ENCODE peak calls at places on chromosomes 5 and 9, in five cellular contexts. S, P, I, O and F are unnamed samples.
A peak's percentile ranks its signal among the peaks of the same experiment; 100 is the strongest.

GRCh38 chr5:124888050-124888506 is 141.6 kb upstream of the ZNF608 start:
- DNase-seq in I (no peak), P (no peak), S (no peak), O (no peak), F (no peak)

GRCh38 chr5:132674671-132675506 is 1.1 kb downstream of the IL4 start:
- DNase-seq in I (peak; percentile 98), O (no peak), P (no peak), S (no peak), F (no peak)

GRCh38 chr5:90940227-90940995 is 381.8 kb downstream of the ADGRV1 start:
- DNase-seq in O (peak; percentile 7), S (no peak), I (peak; percentile 60), P (peak; percentile 54), F (no peak)

GRCh38 chr9:91530829-91531228 is 107.2 kb upstream of the NFIL3 start:
- DNase-seq in O (no peak), P (no peak), I (peak; percentile 43), S (no peak), F (no peak)

GRCh38 chr9:98129451-98129881 is 10.4 kb upstream of the TRIM14 start:
- DNase-seq in S (no peak), P (no peak), O (no peak), I (peak; percentile 7), F (no peak)

GRCh38 chr9:100601216-100601615 is 23.3 kb downstream of the CAVIN4 start:
- DNase-seq in S (no peak), O (peak; percentile 9), I (peak; percentile 55), P (peak; percentile 23), F (no peak)

GRCh38 chr9:96299823-96300222 is 2.2 kb downstream of the HSD17B3 start:
- DNase-seq in I (peak; percentile 75), P (no peak), S (no peak), O (no peak), F (no peak)

GRCh38 chr5:31942546-31942945 is 231.6 kb downstream of the GOLPH3 start:
- DNase-seq in S (no peak), P (no peak), I (peak; percentile 31), O (no peak), F (no peak)

GRCh38 chr5:119353213-119353612 is 2.6 kb upstream of the TNFAIP8 start:
- DNase-seq in P (no peak), S (no peak), I (no peak), O (no peak), F (no peak)

GRCh38 chr5:93359296-93359957 is 221.6 kb downstream of the NR2F1-AS1 start:
- DNase-seq in P (no peak), I (peak; percentile 91), S (no peak), O (no peak), F (no peak)

GRCh38 chr5:181198905-181199519 is 6.0 kb downstream of the TRIM7 start:
- DNase-seq in P (no peak), S (no peak), I (no peak), O (no peak), F (no peak)

GRCh38 chr5:43193171-43193951 is 1.3 kb downstream of the NIM1K start:
- DNase-seq in I (peak; percentile 94), P (peak; percentile 18), S (no peak), O (peak; percentile 4), F (peak; percentile 34)

GRCh38 chr9:95833549-95834178 is 41.8 kb upstream of the ERCC6L2 start:
- DNase-seq in I (no peak), S (no peak), P (no peak), O (no peak), F (no peak)

GRCh38 chr5:66933066-66933465 is 263.5 kb downstream of the CD180 start:
- DNase-seq in O (no peak), S (no peak), P (no peak), I (peak; percentile 86), F (no peak)

GRCh38 chr9:127295005-127295404 is 30.4 kb downstream of the GARNL3 start:
- DNase-seq in I (no peak), P (no peak), S (no peak), O (no peak), F (no peak)

GRCh38 chr9:122252796-122253195 is 11.8 kb downstream of the RBM18 start:
- DNase-seq in P (no peak), I (no peak), S (no peak), O (no peak), F (no peak)

GRCh38 chr5:132076983-132077382 is 3.4 kb downstream of the CSF2 start:
- DNase-seq in P (no peak), O (no peak), S (no peak), I (no peak), F (no peak)

GRCh38 chr5:55853818-55854217 is 2.7 kb downstream of the IL31RA start:
- DNase-seq in S (no peak), O (no peak), P (no peak), I (peak; percentile 67), F (no peak)

GRCh38 chr5:140145818-140146522 is 20.2 kb downstream of the IGIP start:
- DNase-seq in O (peak; percentile 29), S (peak; percentile 9), I (peak; percentile 66), P (peak; percentile 51), F (no peak)

GRCh38 chr9:8889100-8889499 is 1089.5 kb upstream of the DMAC1 start:
- DNase-seq in I (no peak), P (no peak), S (no peak), O (no peak), F (no peak)

GRCh38 chr9:101311759-101312420 is 72.9 kb downstream of the BAAT start:
- DNase-seq in P (no peak), I (peak; percentile 84), S (no peak), O (no peak), F (no peak)

GRCh38 chr5:180395540-180396274 is 42.6 kb upstream of the GFPT2 start:
- DNase-seq in I (no peak), P (no peak), O (no peak), S (no peak), F (no peak)

GRCh38 chr9:89732295-89732951 is 127.6 kb downstream of the GADD45G start:
- DNase-seq in I (no peak), O (no peak), P (no peak), S (no peak), F (no peak)

GRCh38 chr5:139636975-139637408 is 11.2 kb upstream of the CXXC5 start:
- DNase-seq in P (no peak), I (peak; percentile 51), S (no peak), O (no peak), F (no peak)

GRCh38 chr5:134509308-134510040 is 16.0 kb upstream of the JADE2 start:
- DNase-seq in O (no peak), I (peak; percentile 52), P (no peak), S (no peak), F (no peak)

GRCh38 chr5:109880907-109881685 is 191.4 kb downstream of the MAN2A1 start:
- DNase-seq in P (no peak), I (peak; percentile 15), O (no peak), S (no peak), F (no peak)

GRCh38 chr5:124596595-124597388 is 149.6 kb downstream of the ZNF608 start:
- DNase-seq in I (peak; percentile 92), S (no peak), O (no peak), P (no peak), F (no peak)